ENCODE peak calls at places on chromosomes 4 and X, in four cellular contexts. R is AG04450; I is stimulated activated CD8-positive, alpha-beta memory T cell treated with anti-CD3 and anti-CD28 coated beads, Interleukin-4, amount 100 ng/mL, for 24 hours; B is stimulated activated CD4-positive, alpha-beta T cell treated with anti-CD3 and anti-CD28 coated beads, Interleukin-4, amount 100 ng/mL, for 48 hours. K is an unnamed sample.

GRCh38 chrX:63765692-63766091 is 19.3 kb downstream of the ARHGEF9 start:
- DNase-seq in I (no peak), B (no peak), R (no peak), K (no peak)

GRCh38 chrX:41556958-41557357 is 109.8 kb downstream of the NYX start:
- DNase-seq in R (no peak), I (no peak), B (no peak), K (no peak)

GRCh38 chr4:94305468-94306225 is 37.0 kb downstream of the HPGDS start:
- DNase-seq in B (no peak), R (no peak), I (no peak), K (peak)

GRCh38 chr4:96916731-96917130 is 1076.8 kb downstream of the PDHA2 start:
- DNase-seq in B (no peak), I (no peak), R (no peak), K (no peak)

GRCh38 chrX:9708923-9709553 is 56.6 kb downstream of the GPR143 start:
- DNase-seq in B (peak), R (peak), I (peak), K (peak)

GRCh38 chr4:56613101-56613862 is 67.8 kb downstream of the HOPX start:
- DNase-seq in B (no peak), R (peak), I (no peak), K (peak)

GRCh38 chrX:11509786-11510185 is 155.9 kb downstream of the ARHGAP6 start:
- DNase-seq in B (no peak), I (no peak), R (no peak), K (peak)

GRCh38 chr4:106208481-106209460 is 107.2 kb downstream of the TBCK start:
- DNase-seq in R (no peak), B (no peak), I (no peak), K (no peak)

GRCh38 chrX:109783712-109784109 is 50.7 kb upstream of the ACSL4 start:
- DNase-seq in B (no peak), I (no peak), R (no peak), K (no peak)